ENCODE peak calls at places on chromosomes 2 and 18, in six cellular contexts. K, V, L, S, Y and J are unnamed samples.

GRCh38 chr2:60407398-60407797 is 146.1 kb downstream of the BCL11A start:
- DNase-seq in K (no peak), Y (no peak), S (no peak), L (no peak), V (no peak), J (no peak)

GRCh38 chr2:160836755-160837154 is 323.5 kb upstream of the TANK start:
- DNase-seq in V (no peak), Y (no peak), K (peak), S (peak), L (no peak), J (peak)

GRCh38 chr2:240988571-240989271 is 9.7 kb upstream of the SNED1 start:
- DNase-seq in K (no peak), V (no peak), Y (no peak), L (no peak), S (no peak), J (no peak)

GRCh38 chr2:181203412-181203811 is 223.0 kb downstream of the UBE2E3 start:
- DNase-seq in V (no peak), Y (peak), L (no peak), K (peak), S (peak), J (peak)

GRCh38 chr2:222492683-222493082 is 68.3 kb downstream of the SGPP2 start:
- DNase-seq in L (no peak), K (no peak), V (no peak), Y (no peak), S (no peak), J (no peak)

GRCh38 chr18:22074343-22075070 is 94.9 kb upstream of the GATA6 start:
- DNase-seq in Y (no peak), V (no peak), S (no peak), L (no peak), K (no peak), J (no peak)

GRCh38 chr2:85893428-85894258 is 4.9 kb upstream of the ST3GAL5 start:
- DNase-seq in V (no peak), L (no peak), Y (peak), K (peak), S (peak), J (peak)

GRCh38 chr2:125745514-125745913 is 910.4 kb upstream of the GYPC start:
- DNase-seq in L (no peak), K (no peak), V (no peak), Y (peak), S (no peak), J (no peak)

GRCh38 chr2:157355618-157356017 is 30.0 kb upstream of the ERMN start:
- DNase-seq in K (peak), Y (no peak), V (no peak), L (no peak), S (no peak), J (no peak)

GRCh38 chr2:23221901-23222300 is 163.1 kb upstream of the KLHL29 start:
- DNase-seq in L (no peak), K (no peak), S (no peak), V (no peak), Y (no peak), J (no peak)

GRCh38 chr2:74585406-74586182 is 31.1 kb downstream of the DOK1 start:
- DNase-seq in Y (no peak), L (peak), S (no peak), K (no peak), V (no peak), J (no peak)

GRCh38 chr2:29157131-29157530 is 41.9 kb downstream of the CLIP4 start:
- DNase-seq in V (no peak), S (no peak), L (no peak), K (no peak), Y (no peak), J (no peak)

GRCh38 chr2:213151437-213152064 is at the start of gene IKZF2:
- DNase-seq in S (peak), K (peak), Y (peak), L (peak), V (no peak), J (peak)

GRCh38 chr2:75065402-75066008 is 107.1 kb downstream of the POLE4 start:
- DNase-seq in L (no peak), S (peak), V (no peak), K (no peak), Y (no peak), J (no peak)

GRCh38 chr18:51621103-51621969 is 423.9 kb upstream of the MEX3C start:
- DNase-seq in L (peak), V (no peak), Y (peak), K (peak), S (no peak), J (peak)

GRCh38 chr2:100391735-100392515 is 25.5 kb downstream of the CHST10 start:
- DNase-seq in S (no peak), K (no peak), L (no peak), V (no peak), Y (no peak), J (no peak)

GRCh38 chr18:63518178-63519012 is 23.8 kb upstream of the SERPINB12 start:
- DNase-seq in K (peak), Y (peak), S (peak), V (peak), L (peak), J (peak)

GRCh38 chr18:32355896-32356295 is 114.8 kb downstream of the GAREM1 start:
- DNase-seq in L (no peak), Y (no peak), S (no peak), V (no peak), K (peak), J (no peak)

GRCh38 chr18:36176177-36176584 is 11.1 kb upstream of the MOCOS start:
- DNase-seq in Y (no peak), K (no peak), L (no peak), S (no peak), V (no peak), J (no peak)

GRCh38 chr2:174078275-174078674 is 113.1 kb upstream of the SP3 start:
- DNase-seq in S (no peak), V (no peak), K (no peak), Y (no peak), L (no peak), J (no peak)

GRCh38 chr2:231621051-231621879 is 28.6 kb downstream of the TEX44 start:
- DNase-seq in L (no peak), S (no peak), V (no peak), Y (no peak), K (no peak), J (no peak)

GRCh38 chr2:232838406-232838874 is 31.6 kb upstream of the SNORC start:
- DNase-seq in L (peak), Y (peak), K (no peak), S (no peak), V (no peak), J (no peak)

GRCh38 chr2:527581-527980 is 149.6 kb downstream of the TMEM18 start:
- DNase-seq in K (no peak), S (no peak), V (no peak), Y (no peak), L (no peak), J (no peak)

GRCh38 chr2:33216508-33217182 is 259.8 kb upstream of the RASGRP3 start:
- DNase-seq in Y (no peak), K (peak), S (no peak), V (no peak), L (no peak), J (peak)

GRCh38 chr2:10272464-10272863 is 30.2 kb upstream of the HPCAL1 start:
- DNase-seq in K (no peak), S (no peak), Y (no peak), L (no peak), V (no peak), J (no peak)

GRCh38 chr2:221969087-221969829 is 329.5 kb downstream of the PAX3 start:
- DNase-seq in L (peak), S (no peak), V (no peak), K (peak), Y (peak), J (peak)

GRCh38 chr2:191607101-191607500 is 70.8 kb upstream of the NABP1 start:
- DNase-seq in L (no peak), Y (no peak), K (no peak), V (no peak), S (no peak), J (no peak)

GRCh38 chr2:230974096-230974913 is 21.6 kb upstream of the SPATA3 start:
- DNase-seq in Y (peak), K (peak), S (peak), V (no peak), L (no peak), J (no peak)

GRCh38 chr2:59167514-59167913 is 926.4 kb upstream of the FANCL start:
- DNase-seq in Y (no peak), K (no peak), L (no peak), V (no peak), S (no peak), J (no peak)

GRCh38 chr2:204776781-204777559 is 231.7 kb downstream of the PARD3B start:
- DNase-seq in L (no peak), Y (no peak), V (no peak), K (no peak), S (no peak), J (peak)

GRCh38 chr2:233083782-233084181 is 23.6 kb downstream of the INPP5D start:
- DNase-seq in V (no peak), Y (no peak), K (no peak), L (no peak), S (no peak), J (no peak)